ENCODE peak calls at places on chromosome 9, in seven cellular contexts. T is stimulated activated CD4-positive, alpha-beta T cell treated with anti-CD3 and anti-CD28 coated beads, Interleukin-1b, Interleukin-23, amount 100 ng/mL, for 24 hours; O is HFFc6; M is activated T-cell treated with anti-CD3 and anti-CD28 coated beads, Interleukin-2, amount 50 U/mL, for 72 hours; U is stimulated activated CD8-positive, alpha-beta memory T cell treated with anti-CD3 and anti-CD28 coated beads, Interleukin-15, amount 100 ng/mL, for 4 hours; Z is AG04450; F is HS-27A. Q is an unnamed sample.
A peak's percentile ranks its signal among the peaks of the same experiment; 100 is the strongest.

GRCh38 chr9:16120727-16121126 is 567.9 kb downstream of the CCDC171 start:
- DNase-seq in M (no peak), Z (no peak), O (no peak), F (no peak), U (no peak), T (no peak), Q (no peak)

GRCh38 chr9:124010665-124011321 is 775 bp upstream of the LHX2 start:
- DNase-seq in Z (no peak), O (no peak), M (no peak), T (no peak), F (no peak), U (no peak), Q (no peak)

GRCh38 chr9:124480621-124480981 is 26.6 kb downstream of the NR5A1 start:
- DNase-seq in M (no peak), Z (no peak), U (no peak), T (no peak), F (no peak), O (no peak), Q (peak; percentile 10)

GRCh38 chr9:136760424-136760823 is 2.4 kb upstream of the LCN8 start:
- DNase-seq in U (no peak), F (no peak), M (no peak), Z (no peak), T (no peak), O (no peak), Q (no peak)

GRCh38 chr9:89750117-89750551 is 145.3 kb downstream of the GADD45G start:
- DNase-seq in M (no peak), U (no peak), T (no peak), O (no peak), Z (no peak), F (no peak), Q (no peak)

GRCh38 chr9:111095423-111095822 is 57.2 kb upstream of the LPAR1 start:
- DNase-seq in M (no peak), U (no peak), T (no peak), O (no peak), F (no peak), Z (no peak), Q (no peak)

GRCh38 chr9:13939129-13939528 is 374.8 kb downstream of the NFIB start:
- DNase-seq in T (no peak), Z (peak; percentile 59), U (no peak), O (peak; percentile 55), F (no peak), M (no peak), Q (no peak)

GRCh38 chr9:76926324-76926731 is 20.4 kb upstream of the PRUNE2 start:
- DNase-seq in Z (peak; percentile 4), T (no peak), U (no peak), F (peak; percentile 90), O (peak; percentile 80), M (no peak), Q (no peak)

GRCh38 chr9:75445122-75445521 is 356.8 kb downstream of the OSTF1 start:
- DNase-seq in M (no peak), O (no peak), F (no peak), U (no peak), Z (no peak), T (no peak), Q (no peak)

GRCh38 chr9:71826289-71826688 is 58.0 kb upstream of the CEMIP2 start:
- DNase-seq in M (no peak), O (no peak), Z (no peak), T (no peak), U (no peak), F (no peak), Q (no peak)

GRCh38 chr9:34989946-34990635 is 546 bp downstream of the DNAJB5 start:
- DNase-seq in U (no peak), O (no peak), T (no peak), Z (no peak), F (no peak), M (peak; percentile 45), Q (peak; percentile 19)

GRCh38 chr9:94638335-94639044 is 828 bp downstream of the FBP1 start:
- DNase-seq in F (no peak), Z (no peak), T (no peak), O (no peak), U (no peak), M (no peak), Q (no peak)

GRCh38 chr9:104895572-104895971 is 32.4 kb downstream of the ABCA1 start:
- DNase-seq in O (peak; percentile 83), Z (no peak), F (no peak), U (no peak), M (no peak), T (no peak), Q (no peak)